ENCODE peak calls at places on chromosomes 16 and 17, in five cellular contexts. G is ELR; I is nucleus accumbens; Y is stimulated activated naive B cell treated with anti-CD40 and anti-IgM and Interleukin-4, amounts not matched to agents 10 μg/mL and 1 μg/mL and 100 μg/mL, for 72 hours; K is anterior cingulate cortex. S is an unnamed sample.

GRCh38 chr16:24013733-24014645 is 178.2 kb downstream of the PRKCB start:
- DNase-seq in G (no peak), Y (peak), I (no peak), K (no peak), S (no peak)

GRCh38 chr16:90037202-90037765 is 18.0 kb upstream of the DBNDD1 start:
- DNase-seq in Y (no peak), G (no peak), I (no peak), K (no peak), S (no peak)

GRCh38 chr16:50102046-50102756 is 36.4 kb downstream of the HEATR3 start:
- DNase-seq in G (peak), Y (no peak), I (no peak), K (no peak), S (no peak)

GRCh38 chr17:34584805-34585416 is 5.5 kb downstream of the TMEM132E start:
- DNase-seq in K (no peak), G (peak), Y (no peak), I (no peak), S (no peak)

GRCh38 chr17:45577571-45578279 is 87.2 kb upstream of the PLEKHM1 start:
- DNase-seq in G (no peak), K (no peak), I (no peak), Y (no peak), S (no peak)

GRCh38 chr16:54178491-54178976 is 108.1 kb downstream of the IRX3 start:
- DNase-seq in I (no peak), K (no peak), Y (no peak), G (no peak), S (no peak)

GRCh38 chr16:88779406-88780099 is 5.5 kb downstream of the PIEZO1 start:
- DNase-seq in I (no peak), K (no peak), G (no peak), Y (no peak), S (peak)

GRCh38 chr17:63911041-63911635 is at the start of gene CSHL1:
- DNase-seq in G (no peak), Y (no peak), K (no peak), I (no peak), S (no peak)

GRCh38 chr17:29927546-29927945 is 2.5 kb downstream of the SSH2 start:
- DNase-seq in K (no peak), G (no peak), I (no peak), Y (no peak), S (no peak)

GRCh38 chr16:73126453-73126853 is 78.5 kb upstream of the ZFHX3 start:
- DNase-seq in K (no peak), I (no peak), G (peak), Y (no peak), S (no peak)

GRCh38 chr17:34865696-34866095 is 95.6 kb downstream of the CCT6B start:
- DNase-seq in K (no peak), Y (no peak), I (no peak), G (no peak), S (no peak)

GRCh38 chr17:78884148-78884870 is 18.7 kb downstream of the CEP295NL start:
- DNase-seq in I (peak), G (peak), Y (no peak), K (no peak), S (no peak)

GRCh38 chr16:68642436-68643064 is 2.6 kb upstream of the CDH3 start:
- DNase-seq in Y (no peak), G (peak), K (no peak), I (no peak), S (peak)

GRCh38 chr17:2631211-2631610 is 37.8 kb downstream of the PAFAH1B1 start:
- DNase-seq in K (no peak), G (no peak), I (no peak), Y (no peak), S (no peak)

GRCh38 chr17:574061-574460 is 140.6 kb downstream of the VPS53 start:
- DNase-seq in Y (no peak), G (no peak), I (no peak), K (no peak), S (peak)

GRCh38 chr17:65886240-65886639 is 305.7 kb downstream of the CEP112 start:
- DNase-seq in I (no peak), Y (no peak), G (no peak), K (no peak), S (no peak)

GRCh38 chr17:79919164-79919585 is 79.9 kb upstream of the CBX4 start:
- DNase-seq in K (peak), G (no peak), Y (no peak), I (peak), S (peak)

GRCh38 chr17:77392376-77393273 is 251.9 kb downstream of the SEC14L1 start:
- DNase-seq in Y (no peak), K (no peak), I (no peak), G (no peak), S (peak)

GRCh38 chr16:57412584-57412983 is 8.0 kb downstream of the CCL17 start:
- DNase-seq in Y (no peak), G (no peak), I (no peak), K (no peak), S (no peak)

GRCh38 chr16:68823401-68823800 is 19.9 kb upstream of the TANGO6 start:
- DNase-seq in K (no peak), G (peak), Y (no peak), I (no peak), S (no peak)

GRCh38 chr16:525520-526180 is 1.9 kb upstream of the CAPN15 start:
- DNase-seq in K (peak), G (peak), I (no peak), Y (peak), S (peak)

GRCh38 chr16:50671644-50672260 is 9.4 kb downstream of the SNX20 start:
- DNase-seq in I (no peak), Y (no peak), K (no peak), G (peak), S (no peak)

GRCh38 chr17:2710804-2711607 is 558 bp downstream of the CLUH start:
- DNase-seq in K (no peak), I (no peak), G (peak), Y (no peak), S (no peak)

GRCh38 chr16:26365555-26365954 is 673.8 kb downstream of the HS3ST4 start:
- DNase-seq in I (no peak), G (no peak), K (no peak), Y (no peak), S (no peak)

GRCh38 chr16:10547708-10548107 is 32.7 kb downstream of the EMP2 start:
- DNase-seq in I (no peak), Y (no peak), K (no peak), G (no peak), S (no peak)

GRCh38 chr17:42586514-42587230 is 9.1 kb upstream of the PSMC3IP start:
- DNase-seq in Y (no peak), I (no peak), G (no peak), K (no peak), S (no peak)

GRCh38 chr17:65556014-65556909 is 5.2 kb downstream of the AXIN2 start:
- DNase-seq in K (peak), Y (peak), I (peak), G (peak), S (peak)

GRCh38 chr17:81470270-81470943 is 42.2 kb downstream of the ACTG1 start:
- DNase-seq in G (no peak), Y (no peak), K (no peak), I (no peak), S (no peak)

GRCh38 chr17:49939318-49939717 is 29.7 kb upstream of the DLX4 start:
- DNase-seq in Y (no peak), G (no peak), I (no peak), K (no peak), S (no peak)

GRCh38 chr17:69607162-69607834 is 192.8 kb downstream of the MAP2K6 start:
- DNase-seq in K (peak), Y (peak), I (peak), G (peak), S (peak)

GRCh38 chr16:24041834-24042631 is 206.2 kb downstream of the PRKCB start:
- DNase-seq in I (peak), Y (peak), G (peak), K (peak), S (peak)